ENCODE peak calls at places on chromosomes 2 and 18, in eight cellular contexts. O, C, G, P, X, J, W and L are unnamed samples.

GRCh38 chr2:39140322-39140847 is 19.5 kb upstream of the SOS1 start:
- DNase-seq in O (no peak), C (no peak), G (no peak), P (no peak), X (no peak), J (no peak), W (no peak), L (no peak)

GRCh38 chr2:3770724-3771415 is 67.5 kb downstream of the DCDC2C start:
- DNase-seq in O (no peak), C (no peak), G (no peak), P (no peak), X (no peak), J (peak; percentile 41), W (no peak), L (no peak)

GRCh38 chr2:216765810-216766259 is 70.5 kb upstream of the IGFBP5 start:
- DNase-seq in O (no peak), C (no peak), G (no peak), P (peak; percentile 69), X (no peak), J (peak; percentile 91), W (peak; percentile 74), L (no peak)

GRCh38 chr2:203594541-203594940 is 59.4 kb upstream of the RAPH1 start:
- DNase-seq in O (no peak), C (no peak), G (no peak), P (no peak), X (no peak), J (no peak), W (no peak), L (no peak)

GRCh38 chr18:27361477-27361876 is 176.4 kb upstream of the CHST9 start:
- DNase-seq in O (no peak), C (no peak), G (no peak), P (no peak), X (no peak), J (no peak), W (no peak), L (no peak)

GRCh38 chr2:64679673-64680425 is 26.1 kb upstream of the SERTAD2 start:
- DNase-seq in O (no peak), C (no peak), G (no peak), P (no peak), X (no peak), J (no peak), W (no peak), L (no peak)

GRCh38 chr2:84556190-84556589 is 39.9 kb downstream of the DNAH6 start:
- DNase-seq in O (no peak), C (no peak), G (no peak), P (no peak), X (no peak), J (no peak), W (no peak), L (no peak)

GRCh38 chr2:141041281-141041680 is 1089.5 kb downstream of the LRP1B start:
- DNase-seq in O (no peak), C (no peak), G (no peak), P (no peak), X (no peak), J (no peak), W (no peak), L (no peak)

GRCh38 chr2:165069131-165069530 is 113.8 kb upstream of the SLC38A11 start:
- DNase-seq in O (no peak), C (no peak), G (no peak), P (no peak), X (no peak), J (no peak), W (no peak), L (no peak)

GRCh38 chr2:235458839-235459273 is 35.0 kb upstream of the AGAP1 start:
- DNase-seq in O (peak; percentile 8), C (no peak), G (no peak), P (peak; percentile 25), X (no peak), J (no peak), W (peak; percentile 39), L (peak; percentile 52)

GRCh38 chr2:24588294-24588693 is 97.2 kb downstream of the NCOA1 start:
- DNase-seq in O (no peak), C (no peak), G (no peak), P (no peak), X (no peak), J (no peak), W (no peak), L (no peak)

GRCh38 chr2:24597181-24597870 is 106.3 kb downstream of the NCOA1 start:
- DNase-seq in O (no peak), C (no peak), G (no peak), P (no peak), X (no peak), J (no peak), W (no peak), L (no peak)

GRCh38 chr2:24594283-24594682 is 103.2 kb downstream of the NCOA1 start:
- DNase-seq in O (no peak), C (no peak), G (no peak), P (no peak), X (no peak), J (no peak), W (no peak), L (no peak)

GRCh38 chr2:24586955-24587354 is 95.9 kb downstream of the NCOA1 start:
- DNase-seq in O (no peak), C (no peak), G (no peak), P (no peak), X (no peak), J (no peak), W (no peak), L (no peak)

GRCh38 chr2:24592436-24593100 is 101.5 kb downstream of the NCOA1 start:
- DNase-seq in O (no peak), C (no peak), G (no peak), P (no peak), X (no peak), J (no peak), W (no peak), L (no peak)
- H3K27ac ChIP-seq in O (no peak overlapping the region), C (no peak overlapping the region), G (no peak overlapping the region), P (no peak overlapping the region), X (no peak overlapping the region), J (no peak overlapping the region), W (no peak overlapping the region), L (no peak overlapping the region)

DNA sequence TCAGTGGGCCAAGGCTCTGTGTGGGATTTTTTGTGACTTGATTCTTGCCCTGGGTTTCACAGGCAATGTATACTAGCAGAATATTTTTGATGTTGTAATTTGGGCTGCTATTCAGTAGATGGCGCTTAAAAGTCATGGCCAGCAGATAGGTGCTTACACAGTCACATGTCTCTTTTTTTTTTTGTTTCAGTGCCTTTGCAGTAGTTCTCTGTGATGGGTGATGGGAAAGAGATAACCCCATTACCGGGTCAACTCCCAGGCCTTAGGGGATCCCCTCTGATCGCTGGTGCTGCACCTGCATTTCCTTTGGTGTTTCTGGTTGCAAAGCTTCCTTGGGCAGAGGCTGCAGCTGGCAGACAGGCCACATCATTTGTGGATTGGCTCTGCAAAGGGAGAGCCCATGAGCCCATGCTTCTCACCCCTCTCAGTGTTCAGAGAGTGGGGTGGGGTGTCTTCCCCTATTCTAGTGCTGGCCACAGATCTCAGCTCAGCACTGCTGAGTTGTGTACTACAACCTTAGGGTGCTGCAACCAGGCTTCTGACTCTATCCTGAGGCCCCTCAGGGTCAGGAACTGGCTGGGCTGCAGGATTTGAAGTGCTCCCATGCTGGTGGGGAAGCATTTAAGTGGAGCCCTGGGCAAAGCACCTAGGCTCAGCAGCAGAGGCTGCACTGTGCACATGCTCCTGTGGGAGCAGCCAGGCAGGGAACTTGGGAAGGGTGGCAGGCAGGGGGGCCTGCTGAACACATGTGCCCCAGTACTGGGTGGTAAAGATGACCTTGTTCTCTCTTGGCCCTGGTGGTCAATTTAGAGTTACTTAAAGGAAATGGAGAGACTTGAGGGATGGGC is 219.8 kb upstream of the SPHKAP start:
- DNase-seq in O (no peak), C (no peak), G (no peak), P (no peak), X (no peak), J (no peak), W (no peak), L (no peak)
- TF ChIP-seq CTCF in O (no peak), C (no peak), G (no peak), P (no peak), X (no peak), J (peak; percentile 47), W (no peak), L (no peak)

GRCh38 chr18:12556946-12557806 is 100.7 kb downstream of the SPIRE1 start:
- DNase-seq in O (no peak), C (no peak), G (no peak), P (no peak), X (no peak), J (no peak), W (no peak), L (no peak)

GRCh38 chr18:12554796-12555388 is 103.0 kb downstream of the SPIRE1 start:
- DNase-seq in O (no peak), C (no peak), G (no peak), P (no peak), X (no peak), J (no peak), W (no peak), L (no peak)

GRCh38 chr18:12552884-12553242 is 105.0 kb downstream of the SPIRE1 start:
- DNase-seq in O (no peak), C (no peak), G (no peak), P (no peak), X (peak; percentile 17), J (no peak), W (no peak), L (peak; percentile 10)
- H3K27ac ChIP-seq in O (no peak overlapping the region), C (no peak overlapping the region), G (no peak overlapping the region), P (no peak overlapping the region), X (no peak overlapping the region), J (no peak overlapping the region), W (no peak overlapping the region), L (peak overlapping the region; percentile 71)

GRCh38 chr2:45797451-45798230 is 146.2 kb downstream of the PRKCE start:
- DNase-seq in O (no peak), C (peak; percentile 13), G (no peak), P (no peak), X (no peak), J (no peak), W (no peak), L (no peak)
- TF ChIP-seq CTCF in O (no peak), C (no peak), G (no peak), P (no peak), X (no peak), J (no peak), W (no peak), L (no peak)